ENCODE peak calls at places on chromosomes 13 and 19, in nine cellular contexts. One of them, this sample, is unnamed.

GRCh38 chr19:7242601-7243258 is 51.5 kb downstream of the INSR start:
- DNase-seq in D721Med: no peak
- DNase-seq in amniotic stem cell: peak
- DNase-seq in non-pigmented ciliary epithelial cell: no peak
- DNase-seq in heart right ventricle: no peak
- DNase-seq in stimulated activated CD4-positive, alpha-beta T cell treated with anti-CD3 and anti-CD28 coated beads, Interleukin-4, amount 100 ng/mL, for 1 hour: no peak
- DNase-seq in fibroblast of lung: peak
- DNase-seq in SK-MEL-5: peak
- DNase-seq in tibial artery: peak
- DNase-seq in this sample: peak

GRCh38 chr19:49950956-49951526 is 9.9 kb downstream of the SIGLEC11 start:
- DNase-seq in D721Med: no peak
- DNase-seq in amniotic stem cell: no peak
- DNase-seq in non-pigmented ciliary epithelial cell: no peak
- DNase-seq in heart right ventricle: no peak
- DNase-seq in stimulated activated CD4-positive, alpha-beta T cell treated with anti-CD3 and anti-CD28 coated beads, Interleukin-4, amount 100 ng/mL, for 1 hour: no peak
- DNase-seq in fibroblast of lung: no peak
- DNase-seq in SK-MEL-5: no peak
- DNase-seq in tibial artery: no peak
- DNase-seq in this sample: no peak

GRCh38 chr19:11479470-11480080 is 1.3 kb downstream of the ELAVL3 start:
- DNase-seq in D721Med: peak
- DNase-seq in amniotic stem cell: no peak
- DNase-seq in non-pigmented ciliary epithelial cell: no peak
- DNase-seq in heart right ventricle: peak
- DNase-seq in stimulated activated CD4-positive, alpha-beta T cell treated with anti-CD3 and anti-CD28 coated beads, Interleukin-4, amount 100 ng/mL, for 1 hour: peak
- DNase-seq in fibroblast of lung: peak
- DNase-seq in SK-MEL-5: peak
- DNase-seq in tibial artery: no peak
- DNase-seq in this sample: peak

GRCh38 chr13:33524086-33524485 is 238.5 kb upstream of the STARD13 start:
- DNase-seq in D721Med: no peak
- DNase-seq in amniotic stem cell: peak
- DNase-seq in non-pigmented ciliary epithelial cell: peak
- DNase-seq in heart right ventricle: no peak
- DNase-seq in stimulated activated CD4-positive, alpha-beta T cell treated with anti-CD3 and anti-CD28 coated beads, Interleukin-4, amount 100 ng/mL, for 1 hour: no peak
- DNase-seq in fibroblast of lung: peak
- DNase-seq in SK-MEL-5: no peak
- DNase-seq in tibial artery: no peak
- DNase-seq in this sample: no peak

GRCh38 chr13:110044521-110045200 is 258.3 kb upstream of the IRS2 start:
- DNase-seq in D721Med: no peak
- DNase-seq in amniotic stem cell: no peak
- DNase-seq in non-pigmented ciliary epithelial cell: no peak
- DNase-seq in heart right ventricle: no peak
- DNase-seq in stimulated activated CD4-positive, alpha-beta T cell treated with anti-CD3 and anti-CD28 coated beads, Interleukin-4, amount 100 ng/mL, for 1 hour: no peak
- DNase-seq in fibroblast of lung: peak
- DNase-seq in SK-MEL-5: no peak
- DNase-seq in tibial artery: no peak
- DNase-seq in this sample: peak

GRCh38 chr13:82129281-82129680 is 1753.0 kb downstream of the SLITRK1 start:
- DNase-seq in D721Med: no peak
- DNase-seq in amniotic stem cell: no peak
- DNase-seq in non-pigmented ciliary epithelial cell: no peak
- DNase-seq in heart right ventricle: no peak
- DNase-seq in stimulated activated CD4-positive, alpha-beta T cell treated with anti-CD3 and anti-CD28 coated beads, Interleukin-4, amount 100 ng/mL, for 1 hour: no peak
- DNase-seq in fibroblast of lung: no peak
- DNase-seq in SK-MEL-5: no peak
- DNase-seq in tibial artery: no peak
- DNase-seq in this sample: no peak

GRCh38 chr13:48561461-48562224 is 28.8 kb upstream of the RCBTB2 start:
- DNase-seq in D721Med: no peak
- DNase-seq in amniotic stem cell: no peak
- DNase-seq in non-pigmented ciliary epithelial cell: no peak
- DNase-seq in heart right ventricle: no peak
- DNase-seq in stimulated activated CD4-positive, alpha-beta T cell treated with anti-CD3 and anti-CD28 coated beads, Interleukin-4, amount 100 ng/mL, for 1 hour: no peak
- DNase-seq in fibroblast of lung: no peak
- DNase-seq in SK-MEL-5: no peak
- DNase-seq in tibial artery: no peak
- DNase-seq in this sample: peak

GRCh38 chr13:100597253-100597652 is 8.7 kb upstream of the GGACT start:
- DNase-seq in D721Med: no peak
- DNase-seq in amniotic stem cell: no peak
- DNase-seq in non-pigmented ciliary epithelial cell: no peak
- DNase-seq in heart right ventricle: no peak
- DNase-seq in stimulated activated CD4-positive, alpha-beta T cell treated with anti-CD3 and anti-CD28 coated beads, Interleukin-4, amount 100 ng/mL, for 1 hour: no peak
- DNase-seq in fibroblast of lung: peak
- DNase-seq in SK-MEL-5: no peak
- DNase-seq in tibial artery: no peak
- DNase-seq in this sample: no peak

GRCh38 chr13:32443111-32443510 is 15.2 kb upstream of the N4BP2L1 start:
- DNase-seq in D721Med: no peak
- DNase-seq in amniotic stem cell: no peak
- DNase-seq in non-pigmented ciliary epithelial cell: no peak
- DNase-seq in heart right ventricle: no peak
- DNase-seq in stimulated activated CD4-positive, alpha-beta T cell treated with anti-CD3 and anti-CD28 coated beads, Interleukin-4, amount 100 ng/mL, for 1 hour: peak
- DNase-seq in fibroblast of lung: no peak
- DNase-seq in SK-MEL-5: peak
- DNase-seq in tibial artery: no peak
- DNase-seq in this sample: peak

GRCh38 chr13:28636677-28637317 is 22.1 kb upstream of the POMP start:
- DNase-seq in D721Med: no peak
- DNase-seq in amniotic stem cell: peak
- DNase-seq in non-pigmented ciliary epithelial cell: no peak
- DNase-seq in heart right ventricle: no peak
- DNase-seq in stimulated activated CD4-positive, alpha-beta T cell treated with anti-CD3 and anti-CD28 coated beads, Interleukin-4, amount 100 ng/mL, for 1 hour: peak
- DNase-seq in fibroblast of lung: peak
- DNase-seq in SK-MEL-5: peak
- DNase-seq in tibial artery: peak
- DNase-seq in this sample: peak